ENCODE peak calls at places on chromosomes 7 and 10, in eight cellular contexts. Z is spleen, G is colonic mucosa, W is Peyer's patch, H is ovary, U is gastrocnemius medialis, L is IMR-90, D is brain microvascular endothelial cell. R is an unnamed sample. For H3K36me3, the result is how much of the 10 kb centered on the place peaks cover.

GRCh38 chr7:155505422-155505793 is 41.0 kb downstream of the CNPY1 start:
- DNase-seq in D (no peak), Z (no peak), U (no peak), W (no peak), L (no peak), G (no peak), H (no peak), R (no peak)

GRCh38 chr10:24958701-24959392 is 6.4 kb upstream of the PRTFDC1 start:
- DNase-seq in W (no peak), G (no peak), D (peak), Z (no peak), H (no peak), L (peak), U (peak), R (no peak)

GRCh38 chr7:116236020-116236630 is 25.8 kb downstream of the TES start:
- DNase-seq in L (peak), W (no peak), H (no peak), U (peak), G (peak), D (peak), Z (no peak), R (no peak)

GRCh38 chr10:129843131-129843541 is 120.9 kb downstream of the EBF3 start:
- DNase-seq in D (no peak), G (no peak), Z (no peak), W (no peak), U (no peak), H (no peak), L (no peak), R (no peak)

GRCh38 chr7:17719998-17720397 is 220.3 kb downstream of the SNX13 start:
- DNase-seq in L (no peak), W (no peak), Z (no peak), U (no peak), D (no peak), G (no peak), H (no peak), R (no peak)

GRCh38 chr10:49679480-49679893 is at the start of gene C10orf53:
- DNase-seq in U (no peak), D (peak), G (peak), W (no peak), H (no peak), Z (no peak), L (peak), R (peak)

GRCh38 chr10:27100800-27101347 is 580 bp upstream of the ANKRD26 start:
- DNase-seq in W (no peak), Z (no peak), U (no peak), H (no peak), G (no peak), D (no peak), L (no peak), R (no peak)

GRCh38 chr7:116030626-116031276 is at the start of gene TFEC:
- DNase-seq in H (no peak), U (no peak), G (no peak), D (peak), Z (no peak), W (no peak), L (peak), R (no peak)

GRCh38 chr7:20661884-20662283 is 46.4 kb downstream of the ABCB5 start:
- DNase-seq in L (no peak), D (no peak), W (no peak), Z (no peak), U (no peak), G (no peak), H (no peak), R (no peak)

GRCh38 chr7:100044719-100045118 is 4.9 kb upstream of the ZSCAN21 start:
- DNase-seq in Z (no peak), G (peak), D (no peak), W (no peak), U (no peak), L (no peak), H (no peak), R (no peak)

GRCh38 chr7:140526901-140527664 is 47.8 kb upstream of the MKRN1 start:
- DNase-seq in L (peak), D (no peak), W (no peak), U (no peak), H (peak), Z (no peak), G (no peak), R (no peak)

GRCh38 chr7:128259131-128260056 is 18.3 kb downstream of the LEP start:
- DNase-seq in W (no peak), Z (no peak), H (no peak), U (no peak), L (peak), D (no peak), G (peak), R (peak)

GRCh38 chr10:123011987-123012386 is 3.2 kb downstream of the ACADSB start:
- DNase-seq in U (no peak), H (no peak), Z (no peak), D (no peak), L (no peak), G (no peak), W (no peak), R (no peak)

GRCh38 chr10:84826704-84827103 is 498.3 kb downstream of the CCSER2 start:
- DNase-seq in G (no peak), D (no peak), W (no peak), L (no peak), Z (no peak), H (no peak), U (no peak), R (no peak)

GRCh38 chr7:143510854-143511592 is 33.4 kb downstream of the TAS2R41 start:
- DNase-seq in L (no peak), H (no peak), Z (no peak), G (no peak), W (peak), U (no peak), D (no peak), R (peak)

GRCh38 chr7:57820477-57820876 is 370.5 kb downstream of the ZNF716 start:
- DNase-seq in Z (no peak), L (no peak), H (no peak), D (no peak), W (no peak), G (no peak), U (no peak), R (no peak)

GRCh38 chr10:111078505-111079185 is 1.8 kb downstream of the ADRA2A start:
- DNase-seq in D (no peak), G (no peak), W (no peak), H (no peak), Z (no peak), L (no peak), U (no peak), R (no peak)

GRCh38 chr10:77973276-77973675 is 46.7 kb upstream of the DLG5 start:
- DNase-seq in Z (peak), L (no peak), U (no peak), G (no peak), H (no peak), W (no peak), D (no peak), R (no peak)

GRCh38 chr10:110642980-110643655 is 1.0 kb upstream of the RBM20 start:
- DNase-seq in Z (no peak), W (no peak), U (peak), D (no peak), H (no peak), G (no peak), L (no peak), R (no peak)

GRCh38 chr7:79227035-79227434 is 226.4 kb downstream of the MAGI2 start:
- DNase-seq in G (no peak), U (no peak), L (peak), W (no peak), D (no peak), H (no peak), Z (no peak), R (no peak)

GRCh38 chr10:79221110-79222051 is 125.9 kb upstream of the PPIF start:
- DNase-seq in W (peak), D (peak), Z (peak), H (peak), L (peak), G (peak), U (peak), R (peak)

GRCh38 chr10:125201108-125201524 is 40.8 kb upstream of the CTBP2 start:
- DNase-seq in W (no peak), Z (peak), U (no peak), G (no peak), H (no peak), D (peak), L (peak), R (no peak)

GRCh38 chr7:155860461-155860839 is 48.2 kb upstream of the SHH start:
- DNase-seq in G (peak), U (no peak), D (no peak), L (no peak), H (no peak), W (no peak), Z (peak), R (no peak)

GRCh38 chr10:132946806-132947530 is 4.6 kb upstream of the CFAP46 start:
- DNase-seq in H (no peak), Z (no peak), G (no peak), L (no peak), D (no peak), W (no peak), U (no peak), R (no peak)

GRCh38 chr7:157938211-157938610 is 601.4 kb downstream of the DNAJB6 start:
- DNase-seq in G (no peak), D (no peak), U (no peak), L (no peak), W (no peak), Z (no peak), H (no peak), R (no peak)

GRCh38 chr7:46253500-46253899 is 332.4 kb upstream of the IGFBP3 start:
- DNase-seq in G (no peak), Z (no peak), H (no peak), D (peak), L (no peak), U (no peak), W (no peak), R (no peak)

GRCh38 chr7:81284576-81284975 is 365.7 kb upstream of the SEMA3C start:
- DNase-seq in Z (no peak), W (no peak), H (no peak), U (no peak), G (no peak), D (peak), L (peak), R (no peak)

GRCh38 chr10:91597397-91597881 is 35.4 kb downstream of the PPP1R3C start:
- DNase-seq in Z (no peak), U (no peak), L (peak), G (no peak), W (no peak), D (peak), H (no peak), R (no peak)

GRCh38 chr10:100469756-100470155 is 6.9 kb downstream of the WNT8B start:
- DNase-seq in U (no peak), H (no peak), D (no peak), G (no peak), Z (no peak), W (no peak), L (no peak), R (no peak)

GRCh38 chr7:20793258-20793657 is 6.6 kb upstream of the SP8 start:
- DNase-seq in H (no peak), U (no peak), W (no peak), L (no peak), Z (no peak), D (no peak), G (no peak), R (no peak)

GRCh38 chr10:112475565-112476233 is 28.7 kb downstream of the VTI1A start:
- DNase-seq in D (no peak), G (no peak), U (no peak), Z (no peak), L (peak), W (no peak), H (no peak), R (no peak)

GRCh38 chr7:45071528-45071927 is 17.2 kb downstream of the NACAD start:
- DNase-seq in U (no peak), D (no peak), L (no peak), H (no peak), W (no peak), G (no peak), Z (peak), R (no peak)

GRCh38 chr7:45072131-45073030 is 16.4 kb downstream of the NACAD start:
- DNase-seq in Z (peak), H (no peak), U (no peak), D (no peak), L (no peak), W (no peak), G (no peak), R (no peak)

GRCh38 chr7:45074738-45075644 is 13.8 kb downstream of the NACAD start:
- DNase-seq in Z (peak), D (no peak), H (no peak), L (no peak), W (no peak), U (no peak), G (no peak), R (no peak)

GRCh38 chr7:45073843-45074737 is 14.7 kb downstream of the NACAD start:
- DNase-seq in U (no peak), L (no peak), W (no peak), Z (peak), D (no peak), G (no peak), H (no peak), R (no peak)

GRCh38 chr7:45073031-45073842 is 15.5 kb downstream of the NACAD start:
- DNase-seq in Z (peak), U (no peak), W (no peak), L (no peak), D (no peak), H (no peak), G (no peak), R (no peak)
- TF ChIP-seq CTCF in Z (no peak), U (no peak), W (no peak), L (no peak), D (peak), H (no peak), G (no peak), R (no peak)

GRCh38 chr7:151566897-151567320 is 47.2 kb upstream of the RHEB start:
- DNase-seq in W (no peak), U (no peak), G (no peak), D (peak), Z (no peak), L (peak), H (no peak), R (no peak)
- H3K27ac ChIP-seq in W (no peak), U (no peak), G (no peak), D (no peak), Z (no peak), L (no peak), H (no peak), R (no peak)

GRCh38 chr7:867001-867405 is 9.4 kb upstream of the GET4 start:
- DNase-seq in Z (peak), H (peak), G (peak), U (peak), W (no peak), L (peak), D (peak), R (no peak)
- H3K36me3 ChIP-seq in Z (half or more), H (under half), G (under half), U (half or more), W (half or more), L (under half), D (under half), R (half or more)

DNA sequence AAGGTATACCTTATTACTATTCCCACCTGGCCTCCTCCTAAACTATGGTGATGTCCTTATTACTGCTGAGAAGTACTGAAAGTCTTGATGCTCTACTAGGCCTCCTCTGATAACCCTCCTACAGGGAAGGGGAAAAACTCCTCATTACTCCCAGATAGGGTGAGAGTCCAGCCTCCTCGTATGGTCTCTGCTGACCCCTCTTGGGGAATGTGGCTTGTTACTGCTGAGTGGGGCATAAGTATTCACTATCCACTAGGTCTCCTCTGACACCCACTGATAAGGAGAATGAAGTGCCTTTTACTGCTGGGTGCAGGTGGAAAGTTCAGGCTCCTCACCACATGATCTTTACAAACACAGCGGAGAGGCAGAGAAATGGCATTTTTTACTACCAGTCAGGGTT is 222.9 kb downstream of the CHRM2 start:
- DNase-seq in D (peak), H (no peak), U (no peak), Z (no peak), W (no peak), L (no peak), G (no peak), R (no peak)
- TF ChIP-seq CTCF in D (peak), H (no peak), U (no peak), Z (no peak), W (no peak), L (peak), G (no peak), R (peak)

GRCh38 chr10:82981137-82981723 is 1106.2 kb downstream of the NRG3 start:
- DNase-seq in Z (no peak), H (no peak), L (peak), G (no peak), D (peak), W (no peak), U (no peak), R (no peak)
- H3K27ac ChIP-seq in Z (no peak), H (no peak), L (no peak), G (no peak), D (peak), W (no peak), U (no peak), R (no peak)

GRCh38 chr10:97365761-97366351 is 31.3 kb upstream of the FRAT2 start:
- DNase-seq in G (no peak), U (no peak), D (no peak), Z (peak), W (no peak), L (no peak), H (no peak), R (peak)
- H3K36me3 ChIP-seq in G (under half), U (half or more), D (half or more), Z (half or more), W (under half), L (under half), H (under half), R (half or more)

GRCh38 chr10:102582181-102582580 is 62.1 kb upstream of the TRIM8 start:
- DNase-seq in U (no peak), H (no peak), G (no peak), D (no peak), Z (no peak), L (no peak), W (no peak), R (no peak)

GRCh38 chr10:102580230-102580629 is 64.0 kb upstream of the TRIM8 start:
- DNase-seq in L (peak), U (no peak), W (no peak), D (peak), Z (no peak), G (no peak), H (no peak), R (no peak)

GRCh38 chr10:102581401-102581800 is 62.9 kb upstream of the TRIM8 start:
- DNase-seq in L (no peak), W (no peak), G (no peak), D (no peak), U (no peak), Z (no peak), H (no peak), R (no peak)

GRCh38 chr10:102586858-102587257 is 57.4 kb upstream of the TRIM8 start:
- DNase-seq in Z (no peak), W (no peak), U (no peak), H (no peak), G (no peak), D (no peak), L (no peak), R (no peak)

DNA sequence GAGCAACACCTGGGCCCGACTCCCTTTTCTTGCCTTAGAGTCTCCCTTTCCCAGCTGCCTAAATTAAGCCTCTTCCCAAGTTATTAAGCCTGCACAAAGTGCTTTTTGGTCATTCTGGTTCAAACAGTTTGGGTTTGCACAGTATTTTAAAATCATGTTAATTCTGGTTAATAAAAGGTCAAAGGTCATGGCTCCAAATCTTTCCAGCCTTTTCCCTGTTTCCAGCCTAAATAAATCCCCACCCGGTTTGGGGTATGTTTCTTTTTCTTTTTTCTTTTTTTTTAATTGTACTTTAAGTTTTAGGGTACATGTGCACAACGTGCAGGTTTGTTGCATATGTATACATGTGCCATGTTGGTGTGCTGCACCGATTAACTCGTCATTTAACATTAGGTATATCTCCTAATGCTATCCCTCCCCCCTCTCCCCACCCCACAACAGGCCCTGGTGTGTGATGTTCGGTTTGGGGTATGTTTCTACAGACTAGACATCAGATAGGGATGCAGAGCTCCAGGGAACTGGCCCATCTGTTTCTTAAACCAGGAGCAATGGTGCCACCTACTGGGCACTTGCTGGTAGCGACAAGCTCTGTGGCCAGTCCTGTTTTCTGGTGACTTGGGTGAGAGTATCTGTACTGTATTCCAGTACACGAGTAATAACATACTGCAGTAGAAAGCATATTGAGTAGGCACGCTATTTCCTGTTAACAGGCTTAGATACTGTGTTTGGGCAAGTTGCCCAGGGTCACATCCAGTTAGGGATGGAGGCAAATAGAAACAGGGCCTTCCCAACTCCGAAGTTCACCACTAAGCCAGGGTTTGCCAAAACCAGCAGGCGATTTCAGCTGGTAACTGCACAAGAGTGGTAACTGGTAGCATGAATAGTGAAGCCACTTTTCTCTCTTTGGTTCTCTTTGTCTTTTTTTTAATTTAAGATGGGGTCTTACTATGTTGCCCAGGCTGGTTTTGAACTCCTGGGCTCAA is 60.6 kb upstream of the TRIM8 start:
- DNase-seq in U (peak), D (peak), W (peak), Z (peak), G (peak), H (peak), L (peak), R (peak)
- TF ChIP-seq CTCF in U (peak), D (peak), W (peak), Z (peak), G (peak), H (peak), L (peak), R (peak)

GRCh38 chr10:974785-975074 is 13.5 kb upstream of the GTPBP4 start:
- DNase-seq in U (no peak), D (no peak), H (no peak), W (no peak), Z (no peak), L (no peak), G (no peak), R (no peak)
- H3K27ac ChIP-seq in U (no peak), D (no peak), H (no peak), W (no peak), Z (no peak), L (no peak), G (no peak), R (peak)

GRCh38 chr10:6456067-6456466 is 124.0 kb downstream of the PRKCQ start:
- DNase-seq in U (no peak), G (no peak), D (no peak), H (no peak), W (no peak), L (no peak), Z (no peak), R (no peak)
- H3K36me3 ChIP-seq in U (half or more), G (under half), D (under half), H (under half), W (under half), L (under half), Z (under half), R (under half)

DNA sequence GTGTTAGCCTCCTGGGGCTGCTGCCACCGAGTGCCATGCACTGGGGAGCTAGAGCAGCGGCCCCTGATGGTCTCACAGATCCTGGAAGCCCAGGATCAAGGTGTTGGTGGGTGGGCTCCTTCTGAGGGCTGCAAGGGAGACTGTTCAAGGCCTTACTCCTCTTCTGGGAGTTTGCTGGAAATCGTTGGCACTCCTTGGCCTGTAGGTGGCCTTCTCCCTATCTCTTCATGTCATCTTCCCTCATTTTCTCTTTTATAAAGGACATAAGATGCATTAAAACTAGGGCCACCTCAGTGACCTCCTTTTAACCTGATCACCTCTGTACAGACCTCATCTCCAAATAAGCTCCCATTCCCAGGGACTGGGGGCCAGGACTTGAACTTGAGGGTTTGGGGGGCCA is 27.0 kb upstream of the ZNF862 start:
- DNase-seq in D (no peak), L (peak), U (no peak), Z (no peak), W (no peak), H (no peak), G (no peak), R (no peak)
- TF ChIP-seq CTCF in D (peak), L (peak), U (no peak), Z (no peak), W (no peak), H (no peak), G (no peak), R (no peak)

R was measured in lower lobe of right lung.